ENCODE peak calls at places on chromosome 1, in ten cellular contexts. V is GM12878, C is WTC11, N is HFFc6, M is HFF-Myc, B is GM20000, A is H1, T is GM13977, O is AG09309, S is A673. J is an unnamed sample.

GRCh38 chr1:203295796-203296195 is 9.5 kb upstream of the BTG2 start:
- DNase-seq in V (no peak), C (no peak), N (no peak), M (no peak), B (no peak), A (no peak), T (no peak), O (no peak), S (peak), J (peak)

GRCh38 chr1:55362558-55362957 is 147.4 kb upstream of the USP24 start:
- DNase-seq in V (no peak), C (no peak), N (peak), M (no peak), B (no peak), A (no peak), T (no peak), O (peak), S (no peak), J (no peak)

GRCh38 chr1:232766224-232766890 is 38.9 kb upstream of the MAP10 start:
- DNase-seq in V (no peak), C (no peak), N (no peak), M (no peak), B (no peak), A (no peak), T (no peak), O (no peak), S (no peak), J (no peak)

GRCh38 chr1:90879281-90879680 is 142.6 kb downstream of the ZNF644 start:
- DNase-seq in V (no peak), C (no peak), N (no peak), M (no peak), B (no peak), A (no peak), T (no peak), O (no peak), S (peak), J (no peak)

GRCh38 chr1:154987326-154987725 is 4.2 kb downstream of the FLAD1 start:
- DNase-seq in V (no peak), C (no peak), N (no peak), M (no peak), B (no peak), A (no peak), T (no peak), O (no peak), S (no peak), J (no peak)

GRCh38 chr1:17581389-17582123 is 42.1 kb downstream of the ARHGEF10L start:
- DNase-seq in V (no peak), C (no peak), N (no peak), M (no peak), B (peak), A (no peak), T (peak), O (no peak), S (no peak), J (peak)

GRCh38 chr1:108512239-108513071 is 47.4 kb upstream of the EEIG2 start:
- DNase-seq in V (no peak), C (no peak), N (peak), M (no peak), B (no peak), A (no peak), T (no peak), O (no peak), S (peak), J (no peak)

GRCh38 chr1:99264201-99265021 is at the start of gene PLPPR4:
- DNase-seq in V (no peak), C (peak), N (peak), M (no peak), B (no peak), A (peak), T (no peak), O (no peak), S (peak), J (peak)

GRCh38 chr1:157523774-157524501 is 28.4 kb downstream of the FCRL5 start:
- DNase-seq in V (peak), C (no peak), N (no peak), M (no peak), B (peak), A (no peak), T (no peak), O (no peak), S (no peak), J (no peak)

GRCh38 chr1:27934818-27935549 is at the start of gene SMPDL3B:
- DNase-seq in V (no peak), C (peak), N (no peak), M (no peak), B (no peak), A (peak), T (no peak), O (no peak), S (no peak), J (no peak)

GRCh38 chr1:180482425-180483275 is 19.7 kb downstream of the ACBD6 start:
- DNase-seq in V (no peak), C (no peak), N (peak), M (no peak), B (peak), A (no peak), T (peak), O (peak), S (peak), J (peak)

GRCh38 chr1:17053071-17053684 is 654 bp downstream of the SDHB start:
- DNase-seq in V (no peak), C (no peak), N (no peak), M (no peak), B (no peak), A (no peak), T (no peak), O (no peak), S (no peak), J (no peak)

GRCh38 chr1:21741206-21741605 is 41.7 kb downstream of the USP48 start:
- DNase-seq in V (no peak), C (no peak), N (no peak), M (no peak), B (no peak), A (no peak), T (no peak), O (no peak), S (no peak), J (no peak)

GRCh38 chr1:83015163-83015562 is 983.8 kb downstream of the TTLL7 start:
- DNase-seq in V (no peak), C (no peak), N (no peak), M (no peak), B (no peak), A (no peak), T (no peak), O (no peak), S (no peak), J (no peak)

GRCh38 chr1:154191990-154192450 is at the start of gene TPM3:
- DNase-seq in V (no peak), C (no peak), N (no peak), M (no peak), B (no peak), A (no peak), T (no peak), O (no peak), S (no peak), J (no peak)

GRCh38 chr1:43597028-43597427 is 52.9 kb upstream of the KDM4A start:
- DNase-seq in V (no peak), C (no peak), N (no peak), M (no peak), B (no peak), A (no peak), T (no peak), O (no peak), S (no peak), J (no peak)

GRCh38 chr1:219660666-219661463 is 48.0 kb upstream of the ZC3H11B start:
- DNase-seq in V (peak), C (peak), N (peak), M (peak), B (peak), A (peak), T (peak), O (peak), S (peak), J (peak)

GRCh38 chr1:21491483-21492170 is 17.6 kb upstream of the ALPL start:
- DNase-seq in V (no peak), C (no peak), N (no peak), M (no peak), B (no peak), A (no peak), T (no peak), O (no peak), S (peak), J (no peak)

GRCh38 chr1:8239306-8240023 is 78.4 kb upstream of the SLC45A1 start:
- DNase-seq in V (no peak), C (peak), N (no peak), M (no peak), B (no peak), A (no peak), T (no peak), O (no peak), S (no peak), J (no peak)

GRCh38 chr1:78101514-78101913 is 55.7 kb downstream of the GIPC2 start:
- DNase-seq in V (no peak), C (no peak), N (peak), M (peak), B (no peak), A (no peak), T (no peak), O (peak), S (peak), J (no peak)

GRCh38 chr1:87109012-87109411 is 194.6 kb downstream of the HS2ST1 start:
- DNase-seq in V (no peak), C (no peak), N (no peak), M (no peak), B (no peak), A (no peak), T (no peak), O (no peak), S (no peak), J (no peak)

GRCh38 chr1:106619080-106619826 is 437.2 kb upstream of the PRMT6 start:
- DNase-seq in V (no peak), C (no peak), N (no peak), M (no peak), B (no peak), A (no peak), T (no peak), O (no peak), S (no peak), J (no peak)

GRCh38 chr1:92764116-92764515 is 20.8 kb downstream of the EVI5 start:
- DNase-seq in V (no peak), C (no peak), N (no peak), M (no peak), B (no peak), A (no peak), T (no peak), O (no peak), S (no peak), J (no peak)

GRCh38 chr1:235342471-235342870 is 14.1 kb downstream of the GGPS1 start:
- DNase-seq in V (no peak), C (no peak), N (no peak), M (no peak), B (no peak), A (no peak), T (no peak), O (no peak), S (no peak), J (no peak)

GRCh38 chr1:34840426-34840825 is 19.1 kb downstream of the SMIM12 start:
- DNase-seq in V (no peak), C (no peak), N (no peak), M (no peak), B (no peak), A (no peak), T (no peak), O (no peak), S (no peak), J (no peak)

GRCh38 chr1:5992814-5993552 is 758 bp upstream of the NPHP4 start:
- DNase-seq in V (no peak), C (no peak), N (no peak), M (no peak), B (no peak), A (no peak), T (peak), O (no peak), S (peak), J (peak)

GRCh38 chr1:116916002-116916401 is 6.3 kb downstream of the PTGFRN start:
- DNase-seq in V (no peak), C (no peak), N (no peak), M (no peak), B (no peak), A (no peak), T (no peak), O (no peak), S (no peak), J (no peak)

GRCh38 chr1:179744401-179745130 is 1.5 kb downstream of the FAM163A start:
- DNase-seq in V (no peak), C (peak), N (no peak), M (no peak), B (no peak), A (no peak), T (no peak), O (no peak), S (no peak), J (no peak)

GRCh38 chr1:201053155-201053860 is 29.8 kb upstream of the KIF21B start:
- DNase-seq in V (no peak), C (peak), N (no peak), M (no peak), B (no peak), A (no peak), T (no peak), O (no peak), S (no peak), J (no peak)
- TF ChIP-seq CTCF in V (peak), C (no peak), N (no peak), M (no peak), B (no peak), A (peak), T (peak), O (no peak), S (no peak), J (no peak)

DNA sequence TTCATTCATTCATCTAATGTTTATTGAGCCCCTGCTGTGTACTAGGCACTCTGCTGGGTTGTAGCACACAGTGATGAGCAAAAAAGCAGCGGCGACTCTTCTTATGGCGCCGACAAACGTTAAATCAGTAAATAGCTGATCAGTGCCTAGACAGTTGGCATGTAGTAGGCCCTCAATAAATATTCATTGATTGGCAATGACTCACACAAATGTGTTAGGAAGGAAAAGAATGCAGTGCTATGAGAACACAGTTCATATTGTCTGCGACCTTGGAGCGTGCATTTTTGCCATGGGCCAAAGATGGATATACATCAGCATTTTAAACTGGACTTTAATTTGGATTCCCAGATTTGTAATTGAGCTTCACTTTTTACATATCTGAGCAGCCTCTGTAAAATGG is 52.0 kb downstream of the PRDM2 start:
- DNase-seq in V (no peak), C (no peak), N (no peak), M (no peak), B (no peak), A (no peak), T (no peak), O (no peak), S (no peak), J (no peak)
- TF ChIP-seq CTCF in V (no peak), C (no peak), N (no peak), M (no peak), B (no peak), A (no peak), T (no peak), O (no peak), S (no peak), J (no peak)

GRCh38 chr1:40768146-40768990 is 15.2 kb upstream of the KCNQ4 start:
- DNase-seq in V (no peak), C (no peak), N (no peak), M (no peak), B (no peak), A (no peak), T (no peak), O (no peak), S (no peak), J (no peak)

GRCh38 chr1:40766017-40766416 is 17.6 kb upstream of the KCNQ4 start:
- DNase-seq in V (no peak), C (no peak), N (no peak), M (no peak), B (no peak), A (no peak), T (no peak), O (no peak), S (no peak), J (no peak)

GRCh38 chr1:40763742-40764532 is 19.6 kb upstream of the KCNQ4 start:
- DNase-seq in V (peak), C (no peak), N (no peak), M (no peak), B (peak), A (no peak), T (peak), O (no peak), S (peak), J (peak)

GRCh38 chr1:40769815-40770214 is 13.8 kb upstream of the KCNQ4 start:
- DNase-seq in V (no peak), C (no peak), N (no peak), M (no peak), B (no peak), A (no peak), T (no peak), O (no peak), S (peak), J (peak)

DNA sequence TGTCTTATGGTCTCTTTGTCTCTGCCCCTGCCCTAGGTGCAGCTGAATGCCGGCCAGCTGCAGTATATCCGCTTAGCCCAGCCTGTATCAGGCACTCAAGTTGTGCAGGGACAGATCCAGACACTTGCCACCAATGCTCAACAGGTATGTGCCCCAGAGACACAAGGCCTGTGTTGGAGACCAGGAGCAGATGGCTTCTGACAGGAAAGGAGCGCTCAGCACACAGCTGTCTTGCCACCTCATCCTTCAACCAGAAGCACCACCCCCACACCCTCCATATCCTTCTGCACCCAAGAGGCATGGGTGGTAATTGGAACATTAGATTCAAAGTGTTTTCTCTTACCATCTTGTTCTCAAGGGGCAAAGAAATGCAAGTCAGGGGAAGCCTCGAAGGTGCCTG is 17.0 kb upstream of the KCNQ4 start:
- DNase-seq in V (no peak), C (no peak), N (no peak), M (no peak), B (no peak), A (no peak), T (no peak), O (no peak), S (no peak), J (peak)
- TF ChIP-seq CTCF in V (no peak), C (no peak), N (no peak), M (no peak), B (no peak), A (no peak), T (no peak), O (no peak), S (no peak), J (no peak)

DNA sequence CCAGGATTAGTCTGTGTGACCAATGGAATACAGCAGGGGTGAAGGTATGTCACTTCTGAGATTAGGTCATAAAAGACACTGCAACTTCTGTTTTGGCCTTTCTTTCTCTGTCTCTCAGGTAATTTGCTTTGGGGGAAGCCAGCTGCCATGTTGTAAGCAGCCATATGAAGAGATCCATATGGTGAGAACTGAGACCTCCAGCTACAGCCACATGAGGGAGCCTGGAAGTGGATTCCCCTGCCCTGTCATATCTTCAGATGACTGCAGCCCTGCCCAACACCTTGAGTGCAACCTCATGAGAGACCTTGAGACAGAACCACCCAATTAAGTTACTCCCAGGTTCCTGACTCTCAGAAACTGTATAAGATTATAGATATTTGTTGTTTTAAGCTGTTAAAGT is 70.1 kb upstream of the ESRRG start:
- DNase-seq in V (no peak), C (no peak), N (no peak), M (no peak), B (no peak), A (no peak), T (no peak), O (no peak), S (no peak), J (no peak)
- TF ChIP-seq CTCF in V (no peak), C (no peak), N (no peak), M (no peak), B (no peak), A (peak), T (no peak), O (no peak), S (no peak), J (no peak)

J was measured in activated CD8-positive, alpha-beta T cell treated with anti-CD3 and anti-CD28 coated beads for 36 hours.